ENCODE peak calls at places on chromosomes 7 and 10, in five cellular contexts. M is GM20000, W is GM12864, E is HCT116, I is WTC11. U is an unnamed sample.

GRCh38 chr7:150945853-150946825 is 32.0 kb downstream of the KCNH2 start:
- DNase-seq in W (no peak), E (no peak), M (no peak), I (no peak), U (no peak)

GRCh38 chr7:610531-611280 is 91.1 kb upstream of the PDGFA start:
- DNase-seq in M (no peak), W (no peak), E (no peak), I (no peak), U (no peak)

GRCh38 chr7:108142675-108143259 is 12.6 kb upstream of the LAMB4 start:
- DNase-seq in E (no peak), M (no peak), I (no peak), W (no peak), U (no peak)

GRCh38 chr10:129513312-129513711 is 46.3 kb downstream of the MGMT start:
- DNase-seq in W (no peak), I (peak), E (no peak), M (no peak), U (no peak)

GRCh38 chr7:20624666-20625385 is 9.4 kb downstream of the ABCB5 start:
- DNase-seq in W (no peak), I (no peak), E (no peak), M (no peak), U (no peak)

GRCh38 chr7:132836746-132837145 is 245.1 kb downstream of the CHCHD3 start:
- DNase-seq in E (no peak), I (no peak), M (no peak), W (no peak), U (no peak)

GRCh38 chr10:26448706-26449435 is 10.7 kb downstream of the APBB1IP start:
- DNase-seq in W (peak), M (peak), E (no peak), I (no peak), U (peak)

GRCh38 chr7:26900283-26900682 is 35.9 kb upstream of the SKAP2 start:
- DNase-seq in I (no peak), E (no peak), W (no peak), M (no peak), U (no peak)

GRCh38 chr7:88260700-88261099 is 40.9 kb upstream of the SRI start:
- DNase-seq in E (no peak), M (no peak), I (no peak), W (no peak), U (no peak)

GRCh38 chr7:5779108-5779507 is 2.4 kb downstream of the RNF216 start:
- DNase-seq in E (no peak), W (no peak), M (no peak), I (no peak), U (no peak)

GRCh38 chr10:132904169-132904813 is 38.1 kb downstream of the CFAP46 start:
- DNase-seq in M (peak), W (no peak), E (peak), I (peak), U (no peak)

GRCh38 chr10:26733750-26734568 is 36.5 kb downstream of the PDSS1 start:
- DNase-seq in E (no peak), I (no peak), W (no peak), M (no peak), U (no peak)

GRCh38 chr10:126233182-126233581 is 155.1 kb downstream of the ADAM12 start:
- DNase-seq in I (no peak), E (no peak), W (no peak), M (no peak), U (no peak)

GRCh38 chr10:49596836-49597235 is 13.3 kb upstream of the SLC18A3 start:
- DNase-seq in I (no peak), M (no peak), E (no peak), W (no peak), U (no peak)

GRCh38 chr10:89279449-89279869 is 22.4 kb upstream of the IFIT2 start:
- DNase-seq in W (no peak), E (no peak), I (no peak), M (no peak), U (no peak)

GRCh38 chr10:101351477-101351876 is 2.5 kb upstream of the BTRC start:
- DNase-seq in W (no peak), E (no peak), I (no peak), M (no peak), U (no peak)

GRCh38 chr10:93363891-93364648 is 118.1 kb downstream of the MYOF start:
- DNase-seq in W (no peak), E (no peak), M (no peak), I (no peak), U (no peak)

GRCh38 chr10:6840766-6841165 is 260.7 kb upstream of the PRKCQ start:
- DNase-seq in M (no peak), I (no peak), W (no peak), E (no peak), U (no peak)

GRCh38 chr10:8927705-8928104 is 873.2 kb downstream of the GATA3 start:
- DNase-seq in M (no peak), W (no peak), I (no peak), E (no peak), U (no peak)

GRCh38 chr7:82419200-82419599 is 24.4 kb downstream of the CACNA2D1 start:
- DNase-seq in W (no peak), I (no peak), M (no peak), E (no peak), U (no peak)

GRCh38 chr10:73597346-73597745 is 6.2 kb upstream of the USP54 start:
- DNase-seq in M (no peak), I (no peak), E (no peak), W (no peak), U (no peak)

GRCh38 chr10:47323636-47324299 is 1.5 kb downstream of the GDF2 start:
- DNase-seq in E (no peak), W (no peak), I (no peak), M (no peak), U (no peak)

GRCh38 chr10:69010151-69010640 is 21.6 kb downstream of the KIFBP start:
- DNase-seq in M (no peak), W (no peak), E (no peak), I (no peak), U (no peak)

GRCh38 chr10:73591935-73592699 is 975 bp upstream of the USP54 start:
- DNase-seq in W (no peak), M (peak), I (peak), E (peak), U (no peak)

GRCh38 chr7:101390901-101391301 is 28.2 kb downstream of the COL26A1 start:
- DNase-seq in I (peak), W (peak), M (peak), E (no peak), U (peak)

GRCh38 chr10:108970016-108970415 is 953.3 kb downstream of the XPNPEP1 start:
- DNase-seq in W (no peak), I (peak), E (no peak), M (peak), U (no peak)

GRCh38 chr10:62048919-62049636 is 147.6 kb downstream of the ARID5B start:
- DNase-seq in E (no peak), M (no peak), I (peak), W (no peak), U (peak)

GRCh38 chr10:73182568-73182967 is 14.6 kb downstream of the FAM149B1 start:
- DNase-seq in M (no peak), W (no peak), I (no peak), E (no peak), U (no peak)

GRCh38 chr10:63671317-63671937 is 150.2 kb downstream of the REEP3 start:
- DNase-seq in W (no peak), E (no peak), I (no peak), M (no peak), U (no peak)

GRCh38 chr10:56288403-56288802 is 72.7 kb downstream of the ZWINT start:
- DNase-seq in I (no peak), W (no peak), E (no peak), M (no peak), U (no peak)

GRCh38 chr7:333399-333776 is 43.4 kb downstream of the FOXL3 start:
- DNase-seq in M (no peak), W (no peak), I (no peak), E (no peak), U (no peak)

GRCh38 chr10:104043854-104044253 is 41.8 kb downstream of the COL17A1 start:
- DNase-seq in E (no peak), W (no peak), M (no peak), I (no peak), U (no peak)
- TF ChIP-seq CTCF in E (no peak), W (no peak), M (no peak), I (no peak), U (no peak)

DNA sequence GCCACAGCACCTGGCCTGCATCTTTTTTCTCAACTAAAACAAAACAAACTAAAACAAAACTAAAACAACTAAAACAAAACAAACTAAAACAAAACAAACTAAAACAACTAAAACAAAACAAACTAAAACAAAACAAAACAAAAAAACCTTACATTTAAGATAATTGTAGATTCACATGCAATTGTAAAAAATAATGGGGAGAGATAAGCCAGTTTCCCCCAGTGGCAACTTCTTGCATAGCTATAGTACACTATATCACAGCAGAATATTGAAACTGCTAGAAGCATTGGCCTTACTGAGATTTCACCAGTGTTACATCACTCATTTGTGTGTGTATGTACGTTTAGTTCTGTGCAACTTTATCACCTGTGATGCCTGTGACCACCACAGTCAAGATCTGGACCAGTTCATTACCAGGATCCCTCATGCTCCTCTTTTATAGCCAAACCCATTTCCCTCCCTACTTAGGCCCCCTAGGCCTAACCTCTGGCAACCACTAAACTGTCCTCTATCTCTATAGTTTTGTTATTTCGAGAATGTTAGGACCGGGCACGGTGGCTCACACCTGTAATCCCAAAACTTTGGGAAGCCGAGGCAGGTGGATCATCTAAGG is 9.3 kb downstream of the FXYD4 start:
- DNase-seq in W (no peak), E (peak), M (no peak), I (no peak), U (no peak)
- TF ChIP-seq CTCF in W (peak), E (peak), M (no peak), I (no peak), U (no peak)

DNA sequence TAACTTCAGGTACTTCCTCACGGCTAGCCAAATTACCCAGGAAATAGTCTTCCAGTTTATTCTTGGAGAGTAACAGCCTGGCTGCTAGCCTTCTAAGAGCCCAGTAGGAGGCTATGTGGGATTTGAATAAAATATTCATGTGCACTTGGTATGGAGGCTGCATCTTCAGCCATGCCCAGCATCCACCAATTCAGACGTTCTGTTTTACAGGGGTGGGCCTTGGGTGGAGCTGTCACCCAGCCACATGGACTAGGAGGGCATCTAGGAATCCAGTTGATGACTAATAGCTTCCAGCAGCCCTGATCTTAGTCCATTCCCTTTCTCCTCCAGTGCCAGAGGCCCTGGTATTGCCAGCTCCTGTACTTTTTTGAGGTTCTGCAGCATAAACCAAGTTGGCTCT is 66.3 kb upstream of the ZRANB1 start:
- DNase-seq in W (no peak), I (no peak), M (no peak), E (peak), U (no peak)
- TF ChIP-seq CTCF in W (no peak), I (no peak), M (no peak), E (peak), U (no peak)

DNA sequence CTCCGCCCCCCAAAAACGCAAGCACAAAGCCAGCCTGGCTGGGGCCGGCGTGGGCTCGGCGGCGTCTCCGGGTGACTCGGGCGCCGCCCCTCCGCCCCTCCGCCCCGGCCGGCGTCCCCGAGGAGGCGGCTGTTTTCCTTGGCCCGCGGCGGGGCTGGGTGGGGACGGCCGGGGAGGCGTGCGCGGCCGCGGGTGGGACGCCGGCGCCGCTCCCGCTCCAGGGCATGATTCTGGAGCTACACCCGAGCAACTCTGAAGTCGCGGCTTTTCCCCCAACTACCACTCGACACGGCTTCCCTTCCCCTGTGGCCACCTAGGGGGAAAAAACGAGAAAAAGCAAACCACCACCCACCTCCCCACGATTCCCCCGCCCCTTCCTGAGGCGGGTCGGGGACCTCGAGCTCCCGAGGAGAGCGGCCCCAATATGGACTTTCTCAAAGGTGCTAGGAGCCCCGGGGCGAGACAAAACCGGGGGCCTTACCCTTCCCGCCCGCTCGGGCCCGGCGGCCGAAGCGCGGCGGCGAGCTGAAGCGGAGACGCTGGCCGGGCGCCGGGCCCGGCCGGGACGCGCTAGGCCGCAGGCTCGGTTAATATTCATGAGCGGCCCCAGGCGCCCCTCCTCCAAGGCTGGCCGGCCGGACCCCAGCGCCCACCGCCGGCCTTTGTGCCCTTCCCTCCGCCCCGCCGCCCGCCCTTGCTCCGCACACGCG is 856 bp downstream of the ARHGAP21 start:
- DNase-seq in I (peak), W (no peak), E (no peak), M (peak), U (peak)
- TF ChIP-seq CTCF in I (no peak), W (no peak), E (no peak), M (no peak), U (no peak)